ENCODE peak calls at places on chromosomes 2 and 18, in five cellular contexts. One of them, this sample, is unnamed.

GRCh38 chr2:127820080-127820668 is 9.2 kb upstream of the WDR33 start:
- DNase-seq in transverse colon: no peak
- DNase-seq in activated gamma-delta T cell treated with anti-CD3 and anti-CD28 coated beads, Interleukin-2, amount 50 U/mL, for 16 hours: no peak
- DNase-seq in NCI-H524 treated with DMSO at 0.1 percent for 48 hours: no peak
- DNase-seq in NCI-H1694: no peak
- DNase-seq in this sample: no peak

GRCh38 chr2:4499316-4499715 is 795.9 kb downstream of the DCDC2C start:
- DNase-seq in activated gamma-delta T cell treated with anti-CD3 and anti-CD28 coated beads, Interleukin-2, amount 50 U/mL, for 16 hours: no peak
- DNase-seq in NCI-H1694: no peak
- DNase-seq in NCI-H524 treated with DMSO at 0.1 percent for 48 hours: no peak
- DNase-seq in transverse colon: no peak
- DNase-seq in this sample: no peak

GRCh38 chr2:62221141-62221540 is 25.2 kb downstream of the B3GNT2 start:
- DNase-seq in activated gamma-delta T cell treated with anti-CD3 and anti-CD28 coated beads, Interleukin-2, amount 50 U/mL, for 16 hours: no peak
- DNase-seq in NCI-H1694: no peak
- DNase-seq in NCI-H524 treated with DMSO at 0.1 percent for 48 hours: no peak
- DNase-seq in transverse colon: no peak
- DNase-seq in this sample: no peak

GRCh38 chr18:29184654-29185053 is 1007.7 kb upstream of the CDH2 start:
- DNase-seq in transverse colon: no peak
- DNase-seq in NCI-H524 treated with DMSO at 0.1 percent for 48 hours: no peak
- DNase-seq in NCI-H1694: no peak
- DNase-seq in activated gamma-delta T cell treated with anti-CD3 and anti-CD28 coated beads, Interleukin-2, amount 50 U/mL, for 16 hours: no peak
- DNase-seq in this sample: no peak

GRCh38 chr18:45517181-45517741 is 98.0 kb upstream of the SLC14A2 start:
- DNase-seq in transverse colon: no peak
- DNase-seq in NCI-H1694: no peak
- DNase-seq in activated gamma-delta T cell treated with anti-CD3 and anti-CD28 coated beads, Interleukin-2, amount 50 U/mL, for 16 hours: no peak
- DNase-seq in NCI-H524 treated with DMSO at 0.1 percent for 48 hours: no peak
- DNase-seq in this sample: no peak

GRCh38 chr2:197251576-197251975 is 59.0 kb downstream of the ANKRD44 start:
- DNase-seq in transverse colon: no peak
- DNase-seq in NCI-H1694: no peak
- DNase-seq in NCI-H524 treated with DMSO at 0.1 percent for 48 hours: no peak
- DNase-seq in activated gamma-delta T cell treated with anti-CD3 and anti-CD28 coated beads, Interleukin-2, amount 50 U/mL, for 16 hours: no peak
- DNase-seq in this sample: no peak

GRCh38 chr2:71157124-71157802 is 26.8 kb downstream of the MPHOSPH10 start:
- DNase-seq in NCI-H524 treated with DMSO at 0.1 percent for 48 hours: no peak
- DNase-seq in activated gamma-delta T cell treated with anti-CD3 and anti-CD28 coated beads, Interleukin-2, amount 50 U/mL, for 16 hours: peak; percentile 34
- DNase-seq in NCI-H1694: peak; percentile 70
- DNase-seq in transverse colon: peak; percentile 59
- DNase-seq in this sample: no peak

GRCh38 chr2:32780961-32781360 is 153.1 kb downstream of the TTC27 start:
- DNase-seq in transverse colon: no peak
- DNase-seq in NCI-H1694: no peak
- DNase-seq in activated gamma-delta T cell treated with anti-CD3 and anti-CD28 coated beads, Interleukin-2, amount 50 U/mL, for 16 hours: no peak
- DNase-seq in NCI-H524 treated with DMSO at 0.1 percent for 48 hours: no peak
- DNase-seq in this sample: no peak

GRCh38 chr2:88737385-88737784 is 45.9 kb downstream of the RPIA start:
- DNase-seq in activated gamma-delta T cell treated with anti-CD3 and anti-CD28 coated beads, Interleukin-2, amount 50 U/mL, for 16 hours: no peak
- DNase-seq in NCI-H524 treated with DMSO at 0.1 percent for 48 hours: no peak
- DNase-seq in NCI-H1694: no peak
- DNase-seq in transverse colon: no peak
- DNase-seq in this sample: no peak

GRCh38 chr2:67650292-67651133 is 253.4 kb downstream of the ETAA1 start:
- DNase-seq in NCI-H1694: no peak
- DNase-seq in activated gamma-delta T cell treated with anti-CD3 and anti-CD28 coated beads, Interleukin-2, amount 50 U/mL, for 16 hours: no peak
- DNase-seq in NCI-H524 treated with DMSO at 0.1 percent for 48 hours: peak; percentile 1
- DNase-seq in transverse colon: peak; percentile 66
- DNase-seq in this sample: peak; percentile 90

GRCh38 chr2:120940726-120941256 is 205.1 kb downstream of the GLI2 start:
- DNase-seq in activated gamma-delta T cell treated with anti-CD3 and anti-CD28 coated beads, Interleukin-2, amount 50 U/mL, for 16 hours: no peak
- DNase-seq in transverse colon: no peak
- DNase-seq in NCI-H1694: no peak
- DNase-seq in NCI-H524 treated with DMSO at 0.1 percent for 48 hours: no peak
- DNase-seq in this sample: no peak

GRCh38 chr18:13378150-13378549 is 159.6 kb downstream of the LDLRAD4 start:
- DNase-seq in activated gamma-delta T cell treated with anti-CD3 and anti-CD28 coated beads, Interleukin-2, amount 50 U/mL, for 16 hours: no peak
- DNase-seq in transverse colon: no peak
- DNase-seq in NCI-H524 treated with DMSO at 0.1 percent for 48 hours: no peak
- DNase-seq in NCI-H1694: no peak
- DNase-seq in this sample: peak; percentile 73

GRCh38 chr2:28366496-28367282 is 26.0 kb upstream of the FOSL2 start:
- DNase-seq in transverse colon: peak; percentile 78
- DNase-seq in NCI-H524 treated with DMSO at 0.1 percent for 48 hours: no peak
- DNase-seq in NCI-H1694: no peak
- DNase-seq in activated gamma-delta T cell treated with anti-CD3 and anti-CD28 coated beads, Interleukin-2, amount 50 U/mL, for 16 hours: peak; percentile 47
- DNase-seq in this sample: no peak

GRCh38 chr18:54150226-54150625 is 74.2 kb downstream of the MBD2 start:
- DNase-seq in NCI-H1694: no peak
- DNase-seq in transverse colon: no peak
- DNase-seq in activated gamma-delta T cell treated with anti-CD3 and anti-CD28 coated beads, Interleukin-2, amount 50 U/mL, for 16 hours: no peak
- DNase-seq in NCI-H524 treated with DMSO at 0.1 percent for 48 hours: no peak
- DNase-seq in this sample: no peak

GRCh38 chr18:45997689-45998088 is 30.6 kb upstream of the EPG5 start:
- DNase-seq in transverse colon: no peak
- DNase-seq in activated gamma-delta T cell treated with anti-CD3 and anti-CD28 coated beads, Interleukin-2, amount 50 U/mL, for 16 hours: no peak
- DNase-seq in NCI-H524 treated with DMSO at 0.1 percent for 48 hours: no peak
- DNase-seq in NCI-H1694: no peak
- DNase-seq in this sample: no peak

GRCh38 chr2:199019898-199020507 is 437.7 kb downstream of the SATB2 start:
- DNase-seq in NCI-H1694: peak; percentile 29
- DNase-seq in transverse colon: no peak
- DNase-seq in NCI-H524 treated with DMSO at 0.1 percent for 48 hours: no peak
- DNase-seq in activated gamma-delta T cell treated with anti-CD3 and anti-CD28 coated beads, Interleukin-2, amount 50 U/mL, for 16 hours: no peak
- DNase-seq in this sample: no peak

GRCh38 chr2:38146917-38147307 is 71.0 kb upstream of the CYP1B1 start:
- DNase-seq in transverse colon: no peak
- DNase-seq in activated gamma-delta T cell treated with anti-CD3 and anti-CD28 coated beads, Interleukin-2, amount 50 U/mL, for 16 hours: no peak
- DNase-seq in NCI-H524 treated with DMSO at 0.1 percent for 48 hours: no peak
- DNase-seq in NCI-H1694: no peak
- DNase-seq in this sample: no peak

GRCh38 chr2:216661639-216662375 is 28.6 kb downstream of the IGFBP2 start:
- DNase-seq in activated gamma-delta T cell treated with anti-CD3 and anti-CD28 coated beads, Interleukin-2, amount 50 U/mL, for 16 hours: no peak
- DNase-seq in NCI-H1694: no peak
- DNase-seq in NCI-H524 treated with DMSO at 0.1 percent for 48 hours: no peak
- DNase-seq in transverse colon: no peak
- DNase-seq in this sample: no peak

GRCh38 chr2:85183078-85183477 is 49.9 kb downstream of the TCF7L1 start:
- DNase-seq in NCI-H524 treated with DMSO at 0.1 percent for 48 hours: no peak
- DNase-seq in activated gamma-delta T cell treated with anti-CD3 and anti-CD28 coated beads, Interleukin-2, amount 50 U/mL, for 16 hours: no peak
- DNase-seq in NCI-H1694: no peak
- DNase-seq in transverse colon: no peak
- DNase-seq in this sample: no peak

GRCh38 chr2:36287363-36288275 is 68.0 kb upstream of the CRIM1 start:
- DNase-seq in activated gamma-delta T cell treated with anti-CD3 and anti-CD28 coated beads, Interleukin-2, amount 50 U/mL, for 16 hours: no peak
- DNase-seq in transverse colon: no peak
- DNase-seq in NCI-H524 treated with DMSO at 0.1 percent for 48 hours: no peak
- DNase-seq in NCI-H1694: no peak
- DNase-seq in this sample: no peak

GRCh38 chr2:120760446-120761135 is 24.9 kb downstream of the GLI2 start:
- DNase-seq in NCI-H524 treated with DMSO at 0.1 percent for 48 hours: no peak
- DNase-seq in transverse colon: no peak
- DNase-seq in activated gamma-delta T cell treated with anti-CD3 and anti-CD28 coated beads, Interleukin-2, amount 50 U/mL, for 16 hours: no peak
- DNase-seq in NCI-H1694: no peak
- DNase-seq in this sample: peak; percentile 66

GRCh38 chr2:227826019-227826521 is 12.4 kb downstream of the CCL20 start:
- DNase-seq in transverse colon: peak; percentile 47
- DNase-seq in NCI-H1694: no peak
- DNase-seq in activated gamma-delta T cell treated with anti-CD3 and anti-CD28 coated beads, Interleukin-2, amount 50 U/mL, for 16 hours: no peak
- DNase-seq in NCI-H524 treated with DMSO at 0.1 percent for 48 hours: no peak
- DNase-seq in this sample: no peak

GRCh38 chr2:126988482-126988881 is 89.8 kb downstream of the TEX51 start:
- DNase-seq in NCI-H1694: no peak
- DNase-seq in NCI-H524 treated with DMSO at 0.1 percent for 48 hours: no peak
- DNase-seq in transverse colon: no peak
- DNase-seq in activated gamma-delta T cell treated with anti-CD3 and anti-CD28 coated beads, Interleukin-2, amount 50 U/mL, for 16 hours: no peak
- DNase-seq in this sample: no peak

GRCh38 chr2:230712443-230713330 is at the start of gene CAB39:
- DNase-seq in NCI-H1694: peak; percentile 73
- DNase-seq in transverse colon: peak; percentile 91
- DNase-seq in NCI-H524 treated with DMSO at 0.1 percent for 48 hours: peak; percentile 57
- DNase-seq in activated gamma-delta T cell treated with anti-CD3 and anti-CD28 coated beads, Interleukin-2, amount 50 U/mL, for 16 hours: peak; percentile 75
- DNase-seq in this sample: peak; percentile 95

GRCh38 chr2:71620116-71620515 is 166.8 kb downstream of the DYSF start:
- DNase-seq in activated gamma-delta T cell treated with anti-CD3 and anti-CD28 coated beads, Interleukin-2, amount 50 U/mL, for 16 hours: no peak
- DNase-seq in NCI-H1694: no peak
- DNase-seq in transverse colon: no peak
- DNase-seq in NCI-H524 treated with DMSO at 0.1 percent for 48 hours: no peak
- DNase-seq in this sample: peak; percentile 49

GRCh38 chr2:144254342-144255235 is 265.3 kb downstream of the ZEB2 start:
- DNase-seq in NCI-H1694: no peak
- DNase-seq in NCI-H524 treated with DMSO at 0.1 percent for 48 hours: no peak
- DNase-seq in activated gamma-delta T cell treated with anti-CD3 and anti-CD28 coated beads, Interleukin-2, amount 50 U/mL, for 16 hours: no peak
- DNase-seq in transverse colon: no peak
- DNase-seq in this sample: no peak

GRCh38 chr2:138818479-138818878 is 38.3 kb upstream of the NXPH2 start:
- DNase-seq in transverse colon: no peak
- DNase-seq in activated gamma-delta T cell treated with anti-CD3 and anti-CD28 coated beads, Interleukin-2, amount 50 U/mL, for 16 hours: no peak
- DNase-seq in NCI-H524 treated with DMSO at 0.1 percent for 48 hours: no peak
- DNase-seq in NCI-H1694: peak; percentile 86
- DNase-seq in this sample: no peak

GRCh38 chr2:39593439-39594393 is 72.0 kb upstream of the TMEM178A start:
- DNase-seq in NCI-H1694: no peak
- DNase-seq in NCI-H524 treated with DMSO at 0.1 percent for 48 hours: peak; percentile 35
- DNase-seq in activated gamma-delta T cell treated with anti-CD3 and anti-CD28 coated beads, Interleukin-2, amount 50 U/mL, for 16 hours: no peak
- DNase-seq in transverse colon: no peak
- DNase-seq in this sample: no peak

GRCh38 chr2:31028415-31028814 is 109.8 kb downstream of the GALNT14 start:
- DNase-seq in NCI-H524 treated with DMSO at 0.1 percent for 48 hours: no peak
- DNase-seq in activated gamma-delta T cell treated with anti-CD3 and anti-CD28 coated beads, Interleukin-2, amount 50 U/mL, for 16 hours: no peak
- DNase-seq in NCI-H1694: no peak
- DNase-seq in transverse colon: no peak
- DNase-seq in this sample: peak; percentile 1

GRCh38 chr2:98734823-98735260 is 3.9 kb upstream of the MGAT4A start:
- DNase-seq in NCI-H1694: no peak
- DNase-seq in transverse colon: no peak
- DNase-seq in NCI-H524 treated with DMSO at 0.1 percent for 48 hours: no peak
- DNase-seq in activated gamma-delta T cell treated with anti-CD3 and anti-CD28 coated beads, Interleukin-2, amount 50 U/mL, for 16 hours: no peak
- DNase-seq in this sample: no peak

GRCh38 chr2:47309952-47310800 is 92.8 kb upstream of the MSH2 start:
- DNase-seq in NCI-H1694: no peak
- DNase-seq in activated gamma-delta T cell treated with anti-CD3 and anti-CD28 coated beads, Interleukin-2, amount 50 U/mL, for 16 hours: no peak
- DNase-seq in NCI-H524 treated with DMSO at 0.1 percent for 48 hours: no peak
- DNase-seq in transverse colon: peak; percentile 82
- DNase-seq in this sample: peak; percentile 73

GRCh38 chr2:127721978-127722355 is 20.7 kb downstream of the SFT2D3 start:
- DNase-seq in activated gamma-delta T cell treated with anti-CD3 and anti-CD28 coated beads, Interleukin-2, amount 50 U/mL, for 16 hours: no peak
- DNase-seq in transverse colon: no peak
- DNase-seq in NCI-H524 treated with DMSO at 0.1 percent for 48 hours: no peak
- DNase-seq in NCI-H1694: no peak
- DNase-seq in this sample: no peak

GRCh38 chr2:64913357-64913869 is 75.8 kb upstream of the SLC1A4 start:
- DNase-seq in transverse colon: peak; percentile 52
- DNase-seq in NCI-H524 treated with DMSO at 0.1 percent for 48 hours: no peak
- DNase-seq in NCI-H1694: no peak
- DNase-seq in activated gamma-delta T cell treated with anti-CD3 and anti-CD28 coated beads, Interleukin-2, amount 50 U/mL, for 16 hours: no peak
- DNase-seq in this sample: no peak

GRCh38 chr2:69309336-69310048 is 77.5 kb downstream of the GFPT1 start:
- DNase-seq in transverse colon: peak; percentile 80
- DNase-seq in NCI-H524 treated with DMSO at 0.1 percent for 48 hours: no peak
- DNase-seq in activated gamma-delta T cell treated with anti-CD3 and anti-CD28 coated beads, Interleukin-2, amount 50 U/mL, for 16 hours: no peak
- DNase-seq in NCI-H1694: peak; percentile 34
- DNase-seq in this sample: no peak

GRCh38 chr2:63000801-63001200 is 49.8 kb upstream of the OTX1 start:
- DNase-seq in NCI-H1694: no peak
- DNase-seq in transverse colon: no peak
- DNase-seq in activated gamma-delta T cell treated with anti-CD3 and anti-CD28 coated beads, Interleukin-2, amount 50 U/mL, for 16 hours: no peak
- DNase-seq in NCI-H524 treated with DMSO at 0.1 percent for 48 hours: no peak
- DNase-seq in this sample: no peak

GRCh38 chr2:165864353-165864752 is 70.3 kb upstream of the GALNT3 start:
- DNase-seq in transverse colon: no peak
- DNase-seq in NCI-H1694: no peak
- DNase-seq in activated gamma-delta T cell treated with anti-CD3 and anti-CD28 coated beads, Interleukin-2, amount 50 U/mL, for 16 hours: no peak
- DNase-seq in NCI-H524 treated with DMSO at 0.1 percent for 48 hours: no peak
- DNase-seq in this sample: no peak

GRCh38 chr18:13451661-13452447 is 233.3 kb downstream of the LDLRAD4 start:
- DNase-seq in NCI-H1694: no peak
- DNase-seq in NCI-H524 treated with DMSO at 0.1 percent for 48 hours: no peak
- DNase-seq in transverse colon: no peak
- DNase-seq in activated gamma-delta T cell treated with anti-CD3 and anti-CD28 coated beads, Interleukin-2, amount 50 U/mL, for 16 hours: no peak
- DNase-seq in this sample: peak; percentile 73

GRCh38 chr2:1781291-1782080 is 37.2 kb upstream of the PXDN start:
- DNase-seq in activated gamma-delta T cell treated with anti-CD3 and anti-CD28 coated beads, Interleukin-2, amount 50 U/mL, for 16 hours: peak; percentile 64
- DNase-seq in transverse colon: no peak
- DNase-seq in NCI-H1694: no peak
- DNase-seq in NCI-H524 treated with DMSO at 0.1 percent for 48 hours: no peak
- DNase-seq in this sample: peak; percentile 46

This sample was measured in cardiac septum.